ENCODE peak calls at places on chromosomes 7 and 10, in seven cellular contexts. F, A, I, R, P, J and V are unnamed samples.

GRCh38 chr10:104329754-104330153 is 8.5 kb downstream of the ITPRIP start:
- DNase-seq in F (no peak), A (no peak), I (no peak), R (peak; percentile 96), P (no peak), J (no peak), V (peak; percentile 76)

GRCh38 chr7:95974108-95974507 is 201.8 kb downstream of the DYNC1I1 start:
- DNase-seq in F (no peak), A (no peak), I (no peak), R (no peak), P (no peak), J (no peak), V (no peak)

GRCh38 chr7:130409067-130409721 is 28.9 kb downstream of the CPA1 start:
- DNase-seq in F (no peak), A (no peak), I (peak; percentile 36), R (no peak), P (no peak), J (no peak), V (no peak)

GRCh38 chr10:97889461-97890265 is 40.0 kb downstream of the GOLGA7B start:
- DNase-seq in F (peak; percentile 83), A (peak; percentile 69), I (peak; percentile 54), R (peak; percentile 24), P (peak; percentile 65), J (no peak), V (peak; percentile 92)

GRCh38 chr10:2867788-2868299 is 199.5 kb upstream of the PFKP start:
- DNase-seq in F (no peak), A (no peak), I (no peak), R (no peak), P (no peak), J (no peak), V (no peak)

GRCh38 chr10:35940067-35940989 is 298.2 kb upstream of the FZD8 start:
- DNase-seq in F (no peak), A (peak; percentile 43), I (no peak), R (peak; percentile 53), P (no peak), J (no peak), V (no peak)

GRCh38 chr10:132444877-132445351 is 47.9 kb downstream of the PWWP2B start:
- DNase-seq in F (no peak), A (no peak), I (no peak), R (no peak), P (no peak), J (no peak), V (no peak)

GRCh38 chr7:92641921-92642511 is 51.8 kb upstream of the FAM133B start:
- DNase-seq in F (no peak), A (no peak), I (no peak), R (peak; percentile 72), P (no peak), J (no peak), V (peak; percentile 26)

GRCh38 chr7:117062300-117062699 is 109.0 kb downstream of the ST7 start:
- DNase-seq in F (no peak), A (no peak), I (no peak), R (no peak), P (no peak), J (no peak), V (peak; percentile 47)

DNA sequence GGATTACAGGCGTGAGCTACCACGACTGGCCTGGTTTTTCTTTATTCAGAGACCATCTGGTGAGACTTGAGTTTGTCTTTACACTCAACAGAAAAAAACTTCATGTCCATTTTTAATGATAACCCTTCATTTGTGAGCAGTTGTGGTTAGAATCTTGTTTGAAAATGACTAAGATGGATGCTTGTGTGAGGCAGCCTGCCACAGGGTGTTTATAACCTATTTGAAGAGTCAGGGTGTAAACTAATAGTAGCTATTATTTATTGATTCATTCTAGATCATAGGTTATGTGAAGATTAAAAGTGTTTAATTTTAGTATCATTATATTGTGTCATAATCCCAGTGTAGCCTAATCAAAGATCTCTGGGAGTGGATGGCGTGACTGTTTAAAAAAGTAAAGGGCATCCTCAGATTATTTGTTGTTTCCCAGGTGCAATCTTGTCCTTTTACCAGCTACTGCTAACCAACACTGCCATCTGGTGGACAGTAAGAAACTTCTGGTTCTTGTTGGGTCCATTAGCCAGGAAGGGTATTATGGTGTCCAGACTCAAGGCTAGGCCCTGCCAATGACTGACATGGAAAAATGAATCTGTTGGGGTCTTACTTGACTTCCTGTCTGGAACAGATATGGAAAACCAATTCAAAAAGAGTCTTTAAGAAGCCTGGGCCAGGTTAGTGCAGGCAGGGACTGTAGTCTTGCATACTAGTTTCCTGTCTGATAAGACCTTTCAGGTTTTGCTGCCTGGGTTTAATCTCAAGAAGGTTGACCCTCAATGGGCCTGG is 24.9 kb downstream of the NRBF2 start:
- DNase-seq in F (peak; percentile 39), A (peak; percentile 92), I (peak; percentile 54), R (peak; percentile 90), P (peak; percentile 96), J (peak; percentile 87), V (peak; percentile 99)
- H3K9me2 ChIP-seq in F (no peaks in the 10 kb centered on the region), A (no peaks in the 10 kb centered on the region), I (no peaks in the 10 kb centered on the region), R (no peaks in the 10 kb centered on the region), P (no peaks in the 10 kb centered on the region), J (no peaks in the 10 kb centered on the region), V (no peaks in the 10 kb centered on the region)

DNA sequence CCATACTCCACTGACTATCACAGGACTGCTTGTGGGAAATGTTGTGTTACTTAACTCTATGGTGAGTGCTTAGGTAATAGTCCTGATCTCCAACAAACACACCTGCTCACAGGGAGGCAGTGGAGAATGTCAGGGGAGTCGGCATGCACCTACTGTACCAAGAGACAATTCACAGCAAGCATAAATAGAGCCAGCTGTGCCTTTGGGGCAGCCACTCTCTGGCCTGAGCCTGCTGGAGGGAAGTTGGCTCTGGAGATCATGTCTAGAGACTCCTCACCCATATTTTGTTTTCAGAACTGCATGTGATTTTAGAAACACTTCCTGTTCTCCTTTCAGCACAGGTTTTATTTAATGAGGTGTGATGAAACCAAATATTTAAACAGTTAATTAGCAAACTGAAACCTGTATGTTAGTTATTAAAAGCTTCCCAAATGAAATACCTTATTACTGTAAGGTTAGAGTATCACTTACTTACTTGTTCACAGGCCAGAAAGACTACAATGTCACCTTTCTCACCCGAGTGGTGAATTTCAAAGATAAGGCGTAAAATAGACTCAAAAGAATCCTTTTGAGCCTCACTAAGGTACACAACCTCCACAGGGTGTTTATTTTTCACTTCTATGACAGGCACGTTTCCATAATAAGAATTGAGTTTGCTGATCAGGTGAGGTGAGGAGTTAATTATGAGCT is 21.8 kb downstream of the DHX32 start:
- DNase-seq in F (no peak), A (no peak), I (no peak), R (no peak), P (no peak), J (peak; percentile 19), V (no peak)
- H3K9me2 ChIP-seq in F (no peaks in the 10 kb centered on the region), A (no peaks in the 10 kb centered on the region), I (no peaks in the 10 kb centered on the region), R (no peaks in the 10 kb centered on the region), P (no peaks in the 10 kb centered on the region), J (no peaks in the 10 kb centered on the region), V (no peaks in the 10 kb centered on the region)

DNA sequence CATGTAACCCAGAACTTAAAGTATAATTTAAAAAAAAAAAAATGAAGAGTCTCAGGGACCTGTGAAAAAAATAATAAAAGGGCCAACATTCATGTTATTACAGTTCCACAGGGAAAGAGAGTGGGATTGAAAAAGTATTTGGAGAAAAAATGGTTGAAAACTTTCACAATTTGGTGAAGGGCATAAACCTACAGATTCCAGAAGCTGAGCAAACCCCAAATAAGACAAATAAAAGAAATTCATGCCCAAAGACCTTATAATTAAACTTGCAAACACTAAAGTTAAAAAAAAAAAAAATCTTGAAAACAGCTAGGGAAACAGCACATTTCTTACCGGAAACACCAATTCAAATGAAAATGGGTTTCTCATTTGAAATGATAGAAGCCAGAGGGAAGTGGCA is 19.9 kb downstream of the VPS41 start:
- DNase-seq in F (no peak), A (no peak), I (no peak), R (no peak), P (no peak), J (no peak), V (no peak)
- H3K9me2 ChIP-seq in F (no peaks in the 10 kb centered on the region), A (no peaks in the 10 kb centered on the region), I (no peaks in the 10 kb centered on the region), R (no peaks in the 10 kb centered on the region), P (no peaks in the 10 kb centered on the region), J (no peaks in the 10 kb centered on the region), V (no peaks in the 10 kb centered on the region)

DNA sequence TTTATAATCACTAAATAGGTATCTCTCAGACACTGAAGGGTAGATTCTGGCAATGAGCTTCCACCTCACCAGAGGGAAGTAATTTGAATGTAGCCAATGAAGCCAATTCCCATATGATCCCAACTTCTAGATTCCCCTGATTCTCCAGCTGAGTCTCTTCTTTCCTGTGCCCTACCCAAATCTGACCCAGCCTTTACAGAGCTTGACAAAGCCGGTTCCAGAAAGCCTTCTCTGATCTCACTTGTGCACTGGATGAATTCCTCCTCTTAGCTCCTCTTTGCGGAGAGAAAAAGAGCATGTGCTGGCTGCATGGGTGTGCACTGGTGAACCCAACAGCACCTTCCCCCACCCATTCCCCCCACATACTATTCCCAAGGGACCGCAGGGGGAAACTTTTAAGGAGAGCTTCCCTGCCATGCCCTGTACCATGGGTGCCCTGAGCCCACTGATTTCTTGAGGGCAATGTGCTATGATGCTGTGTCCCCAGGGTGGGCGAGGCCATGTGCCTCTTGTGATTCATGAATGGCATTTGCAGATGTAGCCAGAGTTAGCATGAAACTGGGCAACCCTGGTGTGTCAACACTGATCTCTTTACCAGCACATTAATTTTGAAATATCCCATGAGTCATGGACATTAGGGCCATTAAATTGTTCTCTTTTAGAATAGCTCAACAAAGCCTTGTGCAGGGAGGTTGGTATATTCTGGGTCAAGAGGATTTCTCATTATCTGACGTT is 50.4 kb upstream of the PLEKHA1 start:
- DNase-seq in F (no peak), A (no peak), I (no peak), R (peak; percentile 88), P (no peak), J (no peak), V (peak; percentile 50)
- H3K9me2 ChIP-seq in F (no peaks in the 10 kb centered on the region), A (no peaks in the 10 kb centered on the region), I (no peaks in the 10 kb centered on the region), R (no peaks in the 10 kb centered on the region), P (peaks cover 16% of the 10 kb centered on the region), J (no peaks in the 10 kb centered on the region), V (no peaks in the 10 kb centered on the region)

DNA sequence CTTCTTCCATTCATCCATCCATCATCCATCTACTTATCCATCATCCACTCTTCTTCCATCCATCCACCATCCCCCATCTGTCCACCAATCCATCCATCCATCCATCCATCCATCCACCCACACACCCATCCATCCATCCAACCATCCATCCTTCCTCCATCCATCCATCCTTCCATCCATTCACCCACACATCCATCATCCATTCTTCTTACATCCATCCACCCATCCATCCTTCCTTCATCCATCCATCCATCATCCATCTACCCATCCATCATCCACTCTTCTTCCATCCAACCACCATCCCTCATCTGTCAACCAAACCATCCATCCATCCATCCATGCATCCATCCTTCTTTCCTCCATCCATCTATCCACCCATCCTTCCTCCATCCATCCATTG is 429.3 kb downstream of the DNAJB6 start:
- DNase-seq in F (no peak), A (no peak), I (no peak), R (no peak), P (no peak), J (no peak), V (no peak)
- H3K9me2 ChIP-seq in F (no peaks in the 10 kb centered on the region), A (no peaks in the 10 kb centered on the region), I (no peaks in the 10 kb centered on the region), R (no peaks in the 10 kb centered on the region), P (no peaks in the 10 kb centered on the region), J (no peaks in the 10 kb centered on the region), V (no peaks in the 10 kb centered on the region)